ENCODE peak calls at places on chromosome 11, in nine cellular contexts. D, E, N, A, Q, G, C, S and I are unnamed samples. For H3K4me1, the result is how much of the 10 kb centered on the place peaks cover.

GRCh38 chr11:121082670-121083069 is 18.4 kb upstream of the TECTA start:
- DNase-seq in D (no peak), E (no peak), N (no peak), A (no peak), Q (no peak), G (peak), C (no peak), S (no peak), I (no peak)

GRCh38 chr11:57164317-57164716 is 17.4 kb upstream of the LRRC55 start:
- DNase-seq in D (no peak), E (no peak), N (no peak), A (no peak), Q (no peak), G (no peak), C (no peak), S (no peak), I (no peak)

GRCh38 chr11:76805206-76805913 is 22.2 kb downstream of the TSKU start:
- DNase-seq in D (no peak), E (peak), N (peak), A (peak), Q (no peak), G (peak), C (peak), S (no peak), I (no peak)

GRCh38 chr11:9625728-9626127 is 38.1 kb upstream of the SWAP70 start:
- DNase-seq in D (no peak), E (no peak), N (no peak), A (no peak), Q (no peak), G (no peak), C (no peak), S (no peak), I (no peak)

GRCh38 chr11:78672850-78673641 is 98.4 kb upstream of the NARS2 start:
- DNase-seq in D (no peak), E (no peak), N (no peak), A (no peak), Q (no peak), G (no peak), C (no peak), S (no peak), I (no peak)

GRCh38 chr11:45583981-45584380 is 81.4 kb downstream of the CHST1 start:
- DNase-seq in D (no peak), E (no peak), N (no peak), A (no peak), Q (no peak), G (no peak), C (no peak), S (no peak), I (no peak)

GRCh38 chr11:363948-364761 is 5.1 kb upstream of the B4GALNT4 start:
- DNase-seq in D (peak), E (no peak), N (peak), A (peak), Q (peak), G (no peak), C (no peak), S (no peak), I (peak)

GRCh38 chr11:111439905-111440304 is 60.8 kb upstream of the POU2AF1 start:
- DNase-seq in D (no peak), E (no peak), N (no peak), A (no peak), Q (no peak), G (no peak), C (no peak), S (no peak), I (no peak)

GRCh38 chr11:84558085-84558905 is 1068.8 kb downstream of the DLG2 start:
- DNase-seq in D (no peak), E (peak), N (peak), A (no peak), Q (no peak), G (peak), C (no peak), S (no peak), I (peak)

GRCh38 chr11:10777806-10778205 is 26.8 kb downstream of the CTR9 start:
- DNase-seq in D (no peak), E (no peak), N (no peak), A (no peak), Q (no peak), G (peak), C (no peak), S (no peak), I (no peak)

GRCh38 chr11:65524010-65524746 is 705 bp upstream of the SCYL1 start:
- DNase-seq in D (no peak), E (no peak), N (peak), A (peak), Q (peak), G (no peak), C (no peak), S (peak), I (no peak)

GRCh38 chr11:71080239-71081097 is 171.9 kb downstream of the SHANK2 start:
- DNase-seq in D (no peak), E (no peak), N (peak), A (peak), Q (no peak), G (peak), C (no peak), S (no peak), I (peak)

GRCh38 chr11:69166186-69167115 is 10.7 kb downstream of the SMIM38 start:
- DNase-seq in D (no peak), E (peak), N (no peak), A (peak), Q (no peak), G (peak), C (no peak), S (no peak), I (peak)

GRCh38 chr11:35464308-35464707 is 45.0 kb upstream of the SLC1A2 start:
- DNase-seq in D (no peak), E (no peak), N (no peak), A (no peak), Q (no peak), G (no peak), C (peak), S (no peak), I (no peak)

GRCh38 chr11:46361283-46362145 is 14.3 kb downstream of the DGKZ start:
- DNase-seq in D (peak), E (peak), N (no peak), A (no peak), Q (peak), G (peak), C (no peak), S (peak), I (peak)

GRCh38 chr11:36069576-36070214 is 125.8 kb downstream of the LDLRAD3 start:
- DNase-seq in D (no peak), E (no peak), N (no peak), A (no peak), Q (no peak), G (no peak), C (no peak), S (no peak), I (peak)

GRCh38 chr11:29343465-29344333 is 673.1 kb downstream of the KCNA4 start:
- DNase-seq in D (no peak), E (peak), N (peak), A (peak), Q (peak), G (peak), C (no peak), S (peak), I (peak)

GRCh38 chr11:68215087-68215445 is 2.0 kb upstream of the KMT5B start:
- DNase-seq in D (no peak), E (no peak), N (no peak), A (no peak), Q (no peak), G (no peak), C (no peak), S (no peak), I (peak)

GRCh38 chr11:75872887-75873416 is 57.9 kb downstream of the UVRAG start:
- DNase-seq in D (no peak), E (no peak), N (no peak), A (no peak), Q (no peak), G (no peak), C (no peak), S (no peak), I (peak)

GRCh38 chr11:34381775-34382174 is 24.0 kb upstream of the ABTB2 start:
- DNase-seq in D (no peak), E (no peak), N (no peak), A (no peak), Q (no peak), G (no peak), C (no peak), S (no peak), I (no peak)

GRCh38 chr11:33694346-33695050 is 6.1 kb downstream of the C11orf91 start:
- DNase-seq in D (no peak), E (no peak), N (no peak), A (no peak), Q (no peak), G (no peak), C (no peak), S (no peak), I (no peak)

GRCh38 chr11:72589802-72590761 is 84.1 kb downstream of the PDE2A start:
- DNase-seq in D (peak), E (peak), N (no peak), A (no peak), Q (peak), G (no peak), C (no peak), S (no peak), I (peak)

GRCh38 chr11:32473282-32473909 is 38.1 kb upstream of the WT1 start:
- DNase-seq in D (no peak), E (no peak), N (no peak), A (no peak), Q (no peak), G (no peak), C (no peak), S (no peak), I (no peak)

GRCh38 chr11:64539239-64539638 is 51.8 kb upstream of the SLC22A12 start:
- DNase-seq in D (no peak), E (no peak), N (no peak), A (no peak), Q (no peak), G (no peak), C (no peak), S (no peak), I (no peak)

GRCh38 chr11:123939317-123939716 is at the start of gene OR4D5:
- DNase-seq in D (no peak), E (no peak), N (no peak), A (no peak), Q (no peak), G (no peak), C (no peak), S (no peak), I (no peak)

GRCh38 chr11:11442791-11443190 is 89.7 kb upstream of the CSNK2A3 start:
- DNase-seq in D (no peak), E (no peak), N (no peak), A (no peak), Q (no peak), G (no peak), C (no peak), S (no peak), I (no peak)

GRCh38 chr11:75642402-75643113 is 26.3 kb downstream of the MAP6 start:
- DNase-seq in D (no peak), E (no peak), N (no peak), A (no peak), Q (no peak), G (no peak), C (no peak), S (no peak), I (no peak)

GRCh38 chr11:119880143-119880542 is 151.1 kb upstream of the NECTIN1 start:
- DNase-seq in D (no peak), E (no peak), N (no peak), A (no peak), Q (no peak), G (no peak), C (no peak), S (no peak), I (no peak)

GRCh38 chr11:120537996-120538395 is 26.4 kb downstream of the GRIK4 start:
- DNase-seq in D (no peak), E (no peak), N (no peak), A (no peak), Q (peak), G (no peak), C (no peak), S (no peak), I (no peak)

GRCh38 chr11:1694064-1694845 is 2.7 kb upstream of the KRTAP5-6 start:
- DNase-seq in D (peak), E (peak), N (peak), A (peak), Q (peak), G (peak), C (peak), S (peak), I (peak)

GRCh38 chr11:2535673-2536439 is 91.0 kb downstream of the KCNQ1 start:
- DNase-seq in D (no peak), E (no peak), N (no peak), A (no peak), Q (peak), G (no peak), C (no peak), S (peak), I (no peak)

GRCh38 chr11:112962854-112963367 is 1.7 kb downstream of the NCAM1 start:
- DNase-seq in D (no peak), E (peak), N (peak), A (peak), Q (peak), G (no peak), C (no peak), S (peak), I (no peak)

GRCh38 chr11:75597636-75598035 is 35.6 kb downstream of the SERPINH1 start:
- DNase-seq in D (no peak), E (no peak), N (no peak), A (no peak), Q (no peak), G (no peak), C (no peak), S (no peak), I (peak)

GRCh38 chr11:88538088-88538487 is 200.6 kb upstream of the CTSC start:
- DNase-seq in D (no peak), E (no peak), N (no peak), A (no peak), Q (no peak), G (peak), C (no peak), S (no peak), I (no peak)

GRCh38 chr11:38297670-38298069 is 1699.6 kb upstream of the RAG2 start:
- DNase-seq in D (no peak), E (no peak), N (no peak), A (no peak), Q (peak), G (no peak), C (no peak), S (no peak), I (no peak)
- H3K4me1 ChIP-seq in D (under half), E (under half), N (under half), A (under half), Q (under half), G (under half), C (under half), S (under half), I (under half)

GRCh38 chr11:44578279-44578678 is 12.8 kb downstream of the CD82 start:
- DNase-seq in D (no peak), E (no peak), N (no peak), A (no peak), Q (no peak), G (no peak), C (no peak), S (peak), I (peak)
- H3K4me1 ChIP-seq in D (half or more), E (under half), N (under half), A (under half), Q (half or more), G (under half), C (under half), S (under half), I (half or more)

DNA sequence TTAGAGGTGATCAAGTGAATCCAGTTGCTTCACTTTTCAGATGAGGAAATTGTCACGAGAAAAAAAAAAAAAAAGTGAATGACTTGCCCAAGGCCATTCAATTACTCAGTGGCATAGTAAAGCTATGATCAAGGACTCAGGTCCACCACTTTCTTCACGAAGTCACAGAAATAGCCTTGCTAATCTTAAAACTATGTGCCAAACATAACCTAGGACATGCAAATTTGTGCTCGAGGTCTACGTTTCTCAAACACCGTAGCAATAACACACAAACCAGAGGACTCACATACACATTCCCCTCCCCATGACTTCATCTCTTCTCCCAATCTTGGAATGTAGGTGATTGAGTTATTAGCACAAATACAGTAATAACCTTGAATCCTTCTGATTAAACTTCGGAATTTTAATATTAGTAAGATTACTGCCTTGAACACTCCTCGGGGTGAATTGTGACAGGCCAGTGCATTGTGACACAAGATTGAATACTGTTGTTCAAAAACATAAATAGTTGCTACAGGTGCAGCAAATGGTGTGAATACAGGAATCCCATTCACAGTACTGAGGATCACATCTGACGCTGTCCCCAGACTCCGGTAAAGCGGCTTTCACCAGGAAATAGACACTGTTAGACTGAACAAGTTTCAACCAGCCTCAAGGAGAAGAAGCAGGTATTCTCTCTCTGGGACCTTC is 3.8 kb downstream of the LGR4 start:
- DNase-seq in D (no peak), E (no peak), N (peak), A (no peak), Q (no peak), G (peak), C (no peak), S (no peak), I (no peak)
- H3K4me1 ChIP-seq in D (under half), E (under half), N (under half), A (under half), Q (under half), G (under half), C (half or more), S (under half), I (under half)

DNA sequence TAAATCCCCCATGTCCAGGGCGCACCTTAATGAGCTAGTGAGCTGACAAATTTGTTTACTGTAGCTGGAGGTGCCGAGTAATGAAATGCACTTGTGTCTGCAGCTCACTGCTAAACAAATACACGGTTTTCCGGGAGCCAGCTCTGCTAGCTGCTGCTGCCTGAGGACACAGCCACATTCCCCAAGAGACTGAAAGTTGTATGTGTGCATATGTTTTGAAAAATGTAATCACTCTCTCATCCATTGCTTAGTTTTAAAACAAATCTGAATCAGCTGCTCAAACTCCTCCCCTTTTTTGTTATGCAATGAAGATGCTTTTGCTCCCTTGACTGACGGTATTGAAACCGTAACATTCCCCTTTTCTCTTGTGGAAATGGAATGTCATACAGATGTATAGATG is 62.4 kb upstream of the NNMT start:
- DNase-seq in D (no peak), E (no peak), N (no peak), A (no peak), Q (no peak), G (peak), C (no peak), S (no peak), I (no peak)
- H3K4me1 ChIP-seq in D (under half), E (under half), N (under half), A (under half), Q (under half), G (under half), C (half or more), S (half or more), I (under half)